ENCODE peak calls at places on chromosomes 13 and 19, in five cellular contexts. One of them, this sample, is unnamed.

GRCh38 chr19:13079542-13079986 is 23.1 kb downstream of the LYL1 start:
- DNase-seq in heart left ventricle: no peak
- DNase-seq in A172: peak; percentile 36
- DNase-seq in anterior cingulate cortex: no peak
- DNase-seq in ACHN: no peak
- DNase-seq in this sample: no peak

GRCh38 chr13:37168151-37168550 is 62.7 kb upstream of the CSNK1A1L start:
- DNase-seq in A172: no peak
- DNase-seq in ACHN: no peak
- DNase-seq in anterior cingulate cortex: no peak
- DNase-seq in heart left ventricle: no peak
- DNase-seq in this sample: no peak

GRCh38 chr13:49441846-49442245 is 2.0 kb downstream of the CAB39L start:
- DNase-seq in A172: no peak
- DNase-seq in anterior cingulate cortex: no peak
- DNase-seq in ACHN: no peak
- DNase-seq in heart left ventricle: no peak
- DNase-seq in this sample: no peak

GRCh38 chr19:23787106-23787505 is 28.4 kb upstream of the ZNF681 start:
- DNase-seq in anterior cingulate cortex: no peak
- DNase-seq in A172: no peak
- DNase-seq in ACHN: no peak
- DNase-seq in heart left ventricle: no peak
- DNase-seq in this sample: no peak

GRCh38 chr13:35914662-35915061 is 216.5 kb downstream of the DCLK1 start:
- DNase-seq in ACHN: no peak
- DNase-seq in heart left ventricle: no peak
- DNase-seq in A172: no peak
- DNase-seq in anterior cingulate cortex: no peak
- DNase-seq in this sample: no peak

GRCh38 chr13:39870197-39870746 is 214.8 kb downstream of the COG6 start:
- DNase-seq in ACHN: no peak
- DNase-seq in anterior cingulate cortex: no peak
- DNase-seq in A172: no peak
- DNase-seq in heart left ventricle: no peak
- DNase-seq in this sample: no peak

GRCh38 chr19:46197314-46198070 is 32.0 kb upstream of the IGFL1 start:
- DNase-seq in heart left ventricle: no peak
- DNase-seq in anterior cingulate cortex: no peak
- DNase-seq in ACHN: no peak
- DNase-seq in A172: peak; percentile 27
- DNase-seq in this sample: no peak

GRCh38 chr13:68523838-68524424 is 1293.8 kb upstream of the PCDH9 start:
- DNase-seq in anterior cingulate cortex: no peak
- DNase-seq in heart left ventricle: peak; percentile 56
- DNase-seq in ACHN: no peak
- DNase-seq in A172: no peak
- DNase-seq in this sample: no peak

GRCh38 chr13:108325863-108326262 is 56.3 kb downstream of the TNFSF13B start:
- DNase-seq in ACHN: no peak
- DNase-seq in heart left ventricle: no peak
- DNase-seq in anterior cingulate cortex: no peak
- DNase-seq in A172: no peak
- DNase-seq in this sample: no peak

GRCh38 chr13:49664606-49665005 is 26.7 kb downstream of the EBPL start:
- DNase-seq in ACHN: no peak
- DNase-seq in anterior cingulate cortex: no peak
- DNase-seq in heart left ventricle: no peak
- DNase-seq in A172: no peak
- DNase-seq in this sample: no peak

GRCh38 chr13:37070956-37071355 is 11.5 kb upstream of the SUPT20H start:
- DNase-seq in A172: no peak
- DNase-seq in anterior cingulate cortex: no peak
- DNase-seq in ACHN: no peak
- DNase-seq in heart left ventricle: no peak
- DNase-seq in this sample: no peak

GRCh38 chr19:2408247-2408646 is 19.1 kb downstream of the TIMM13 start:
- DNase-seq in heart left ventricle: no peak
- DNase-seq in anterior cingulate cortex: no peak
- DNase-seq in A172: no peak
- DNase-seq in ACHN: no peak
- DNase-seq in this sample: no peak

GRCh38 chr13:39976481-39976880 is 321.0 kb downstream of the COG6 start:
- DNase-seq in ACHN: no peak
- DNase-seq in A172: no peak
- DNase-seq in anterior cingulate cortex: no peak
- DNase-seq in heart left ventricle: no peak
- DNase-seq in this sample: no peak

GRCh38 chr19:54458648-54459281 is 4.8 kb downstream of the LENG9 start:
- DNase-seq in heart left ventricle: no peak
- DNase-seq in ACHN: no peak
- DNase-seq in anterior cingulate cortex: no peak
- DNase-seq in A172: no peak
- DNase-seq in this sample: no peak

GRCh38 chr19:40982594-40983101 is 8.4 kb upstream of the CYP2B6 start:
- DNase-seq in anterior cingulate cortex: no peak
- DNase-seq in ACHN: no peak
- DNase-seq in heart left ventricle: no peak
- DNase-seq in A172: peak; percentile 18
- DNase-seq in this sample: no peak

GRCh38 chr13:113672002-113672651 is 5.1 kb downstream of the GRK1 start:
- DNase-seq in ACHN: no peak
- DNase-seq in anterior cingulate cortex: no peak
- DNase-seq in heart left ventricle: no peak
- DNase-seq in A172: no peak
- DNase-seq in this sample: no peak

GRCh38 chr13:113926951-113927660 is 46.8 kb downstream of the C13orf46 start:
- DNase-seq in anterior cingulate cortex: no peak
- DNase-seq in heart left ventricle: peak; percentile 72
- DNase-seq in A172: no peak
- DNase-seq in ACHN: no peak
- DNase-seq in this sample: no peak

GRCh38 chr13:74570046-74570445 is 435.8 kb upstream of the KLF12 start:
- DNase-seq in ACHN: no peak
- DNase-seq in anterior cingulate cortex: no peak
- DNase-seq in heart left ventricle: no peak
- DNase-seq in A172: no peak
- DNase-seq in this sample: no peak

GRCh38 chr13:75452564-75452963 is 29.4 kb downstream of the TBC1D4 start:
- DNase-seq in ACHN: peak; percentile 37
- DNase-seq in A172: no peak
- DNase-seq in heart left ventricle: no peak
- DNase-seq in anterior cingulate cortex: no peak
- DNase-seq in this sample: no peak

GRCh38 chr19:1017906-1018305 is 3.0 kb downstream of the TMEM259 start:
- DNase-seq in anterior cingulate cortex: no peak
- DNase-seq in heart left ventricle: no peak
- DNase-seq in ACHN: no peak
- DNase-seq in A172: no peak
- DNase-seq in this sample: no peak

GRCh38 chr13:44108345-44108858 is 228.7 kb downstream of the LACC1 start:
- DNase-seq in ACHN: no peak
- DNase-seq in anterior cingulate cortex: no peak
- DNase-seq in A172: no peak
- DNase-seq in heart left ventricle: no peak
- DNase-seq in this sample: no peak

GRCh38 chr13:75468602-75469001 is 13.4 kb downstream of the TBC1D4 start:
- DNase-seq in A172: no peak
- DNase-seq in heart left ventricle: no peak
- DNase-seq in anterior cingulate cortex: no peak
- DNase-seq in ACHN: no peak
- DNase-seq in this sample: no peak

GRCh38 chr19:5578094-5578846 is 10.5 kb upstream of the TINCR start:
- DNase-seq in ACHN: peak; percentile 36
- DNase-seq in heart left ventricle: peak; percentile 81
- DNase-seq in A172: peak; percentile 44
- DNase-seq in anterior cingulate cortex: peak; percentile 20
- DNase-seq in this sample: peak; percentile 69

GRCh38 chr13:31807090-31807541 is 67.8 kb downstream of the RXFP2 start:
- DNase-seq in anterior cingulate cortex: no peak
- DNase-seq in heart left ventricle: no peak
- DNase-seq in A172: no peak
- DNase-seq in ACHN: no peak
- DNase-seq in this sample: peak; percentile 63

GRCh38 chr19:16400911-16401675 is 70.7 kb downstream of the EPS15L1 start:
- DNase-seq in ACHN: no peak
- DNase-seq in anterior cingulate cortex: peak; percentile 62
- DNase-seq in A172: no peak
- DNase-seq in heart left ventricle: no peak
- DNase-seq in this sample: no peak

GRCh38 chr19:15563325-15563794 is 51.7 kb upstream of the CYP4F8 start:
- DNase-seq in heart left ventricle: peak; percentile 74
- DNase-seq in anterior cingulate cortex: no peak
- DNase-seq in ACHN: no peak
- DNase-seq in A172: no peak
- DNase-seq in this sample: no peak

GRCh38 chr19:35846038-35846668 is 6.2 kb downstream of the NPHS1 start:
- DNase-seq in heart left ventricle: no peak
- DNase-seq in A172: no peak
- DNase-seq in anterior cingulate cortex: no peak
- DNase-seq in ACHN: no peak
- DNase-seq in this sample: peak; percentile 32

GRCh38 chr19:996051-996838 is 4.0 kb upstream of the GRIN3B start:
- DNase-seq in ACHN: no peak
- DNase-seq in anterior cingulate cortex: no peak
- DNase-seq in heart left ventricle: no peak
- DNase-seq in A172: no peak
- DNase-seq in this sample: no peak

This sample was measured in natural killer cell treated with Interleukin-12 subunit alpha and Interleukin-12 subunit beta and Interleukin-15 and Interleukin-18, amount 100 ng/mL, for 72 hours.